ENCODE peak calls at places on chromosome 21, in four cellular contexts. Z is erythroblast, M is AG09309, T is ACHN. E is an unnamed sample.

GRCh38 chr21:45050361-45050785 is 24.0 kb upstream of the ADARB1 start:
- DNase-seq in M (no peak), Z (no peak), T (no peak), E (no peak)

GRCh38 chr21:20999567-21000169 is 1.5 kb downstream of the NCAM2 start:
- DNase-seq in M (no peak), T (peak), Z (peak), E (no peak)

GRCh38 chr21:39114871-39115658 is 68.2 kb downstream of the PSMG1 start:
- DNase-seq in M (no peak), T (no peak), Z (no peak), E (no peak)

GRCh38 chr21:21148009-21148408 is 149.8 kb downstream of the NCAM2 start:
- DNase-seq in T (no peak), Z (no peak), M (no peak), E (no peak)

GRCh38 chr21:45091540-45092322 is 17.4 kb downstream of the ADARB1 start:
- DNase-seq in M (no peak), Z (no peak), T (no peak), E (no peak)

GRCh38 chr21:36245649-36246048 is 74.3 kb upstream of the MORC3 start:
- DNase-seq in T (no peak), M (no peak), Z (no peak), E (no peak)

GRCh38 chr21:42009018-42009830 is 936 bp downstream of the ZBTB21 start:
- DNase-seq in T (peak), M (no peak), Z (peak), E (peak)

GRCh38 chr21:45724345-45724961 is 80.9 kb downstream of the PCBP3 start:
- DNase-seq in T (no peak), M (no peak), Z (no peak), E (no peak)

GRCh38 chr21:42564561-42564971 is 50.9 kb downstream of the SLC37A1 start:
- DNase-seq in Z (no peak), M (no peak), T (no peak), E (no peak)

GRCh38 chr21:22585558-22585957 is 1587.3 kb downstream of the NCAM2 start:
- DNase-seq in M (no peak), T (no peak), Z (no peak), E (no peak)

GRCh38 chr21:46599251-46599572 is 5.7 kb downstream of the S100B start:
- DNase-seq in Z (no peak), M (peak), T (peak), E (peak)

E was measured in AG09319.